ENCODE peak calls at places on chromosome 11, in ten cellular contexts. M is CD8-positive, alpha-beta T cell; Y is activated T-cell treated with anti-CD3 and anti-CD28 coated beads for 1 hour; S is NCI-H1417; A is epithelial cell of prostate; B is progenitor cell of endocrine pancreas; O is substantia nigra; H is neuronal stem cell; K is fibroblast of lung; F is NCI-H1105 treated with DMSO at 0.1 percent for 48 hours. X is an unnamed sample.

GRCh38 chr11:95563173-95563572 is 226.4 kb downstream of the FAM76B start:
- DNase-seq in K (no peak), F (no peak), S (no peak), H (no peak), M (no peak), O (no peak), B (no peak), A (no peak), Y (no peak), X (no peak)

GRCh38 chr11:64406221-64406946 is 47.4 kb downstream of the RPS6KA4 start:
- DNase-seq in O (no peak), K (peak), H (no peak), Y (no peak), M (no peak), A (no peak), B (no peak), S (no peak), F (no peak), X (no peak)

GRCh38 chr11:102513869-102514268 is 16.7 kb downstream of the MMP7 start:
- DNase-seq in A (no peak), M (no peak), B (no peak), O (no peak), K (peak), Y (no peak), F (peak), S (no peak), H (no peak), X (peak)

GRCh38 chr11:129315781-129316579 is 59.7 kb upstream of the BARX2 start:
- DNase-seq in K (no peak), O (no peak), F (peak), Y (no peak), H (no peak), B (no peak), S (peak), M (no peak), A (peak), X (no peak)

GRCh38 chr11:110859240-110859835 is 147.1 kb upstream of the ARHGAP20 start:
- DNase-seq in K (no peak), F (no peak), B (no peak), O (no peak), H (no peak), S (no peak), Y (no peak), M (no peak), A (no peak), X (no peak)

GRCh38 chr11:44538375-44539054 is 26.9 kb upstream of the CD82 start:
- DNase-seq in K (peak), H (peak), S (peak), Y (peak), O (peak), A (no peak), F (peak), M (peak), B (peak), X (no peak)

GRCh38 chr11:46295996-46296519 is 18.6 kb downstream of the CREB3L1 start:
- DNase-seq in S (no peak), Y (no peak), O (no peak), B (no peak), A (no peak), K (no peak), M (no peak), F (no peak), H (no peak), X (no peak)

GRCh38 chr11:2102132-2102882 is 36.9 kb downstream of the IGF2 start:
- DNase-seq in F (no peak), S (no peak), O (no peak), M (no peak), H (no peak), Y (no peak), K (no peak), B (no peak), A (no peak), X (no peak)

GRCh38 chr11:65774525-65775306 is 6.1 kb downstream of the AP5B1 start:
- DNase-seq in F (no peak), H (no peak), A (no peak), K (no peak), M (no peak), Y (no peak), B (no peak), O (no peak), S (no peak), X (no peak)

GRCh38 chr11:1883342-1884122 is 8.2 kb downstream of the PRR33 start:
- DNase-seq in B (no peak), H (no peak), M (no peak), K (no peak), A (no peak), O (no peak), Y (no peak), F (no peak), S (no peak), X (no peak)

GRCh38 chr11:133064152-133064877 is 468.0 kb downstream of the OPCML start:
- DNase-seq in H (peak), F (peak), A (no peak), S (no peak), O (peak), K (peak), Y (no peak), M (no peak), B (peak), X (no peak)

GRCh38 chr11:79437274-79437980 is 3.4 kb downstream of the TENM4 start:
- DNase-seq in H (peak), B (peak), A (no peak), S (peak), O (peak), K (peak), M (no peak), F (peak), Y (no peak), X (no peak)

GRCh38 chr11:68213135-68213515 is at the start of gene KMT5B:
- DNase-seq in K (peak), A (no peak), Y (peak), O (peak), S (peak), H (peak), F (peak), B (no peak), M (peak), X (peak)

GRCh38 chr11:24886880-24887619 is 390.2 kb downstream of the LUZP2 start:
- DNase-seq in F (no peak), K (no peak), Y (no peak), O (no peak), A (no peak), H (no peak), S (no peak), M (no peak), B (no peak), X (no peak)

GRCh38 chr11:38543951-38544350 is 1945.9 kb upstream of the RAG2 start:
- DNase-seq in S (no peak), F (no peak), A (no peak), O (no peak), B (no peak), M (no peak), K (no peak), H (no peak), Y (no peak), X (no peak)

GRCh38 chr11:118003021-118003423 is 16.8 kb downstream of the IL10RA start:
- DNase-seq in F (no peak), K (no peak), S (no peak), O (no peak), M (no peak), A (no peak), B (no peak), Y (no peak), H (no peak), X (no peak)

GRCh38 chr11:70695086-70695960 is 297.0 kb downstream of the CTTN start:
- DNase-seq in F (no peak), S (no peak), M (no peak), A (no peak), O (no peak), K (no peak), Y (no peak), H (no peak), B (no peak), X (no peak)

GRCh38 chr11:35919244-35919643 is 24.6 kb upstream of the LDLRAD3 start:
- DNase-seq in S (peak), M (no peak), K (peak), B (no peak), F (peak), H (peak), Y (no peak), O (peak), A (no peak), X (no peak)

GRCh38 chr11:97259434-97259833 is 869.6 kb downstream of the JRKL start:
- DNase-seq in M (no peak), O (no peak), S (no peak), K (no peak), F (no peak), H (no peak), B (no peak), Y (no peak), A (no peak), X (no peak)

GRCh38 chr11:20599424-20600346 is at the start of gene SLC6A5:
- DNase-seq in S (no peak), A (no peak), Y (no peak), H (peak), B (peak), K (peak), M (no peak), F (no peak), O (no peak), X (peak)

GRCh38 chr11:69472766-69473519 is 8.5 kb upstream of the LINC01488 start:
- DNase-seq in A (no peak), Y (no peak), M (no peak), K (no peak), B (no peak), S (no peak), H (no peak), F (no peak), O (no peak), X (no peak)

GRCh38 chr11:47508595-47509555 is 44.1 kb downstream of the CELF1 start:
- DNase-seq in M (no peak), Y (no peak), A (no peak), B (no peak), F (no peak), H (no peak), K (no peak), S (no peak), O (no peak), X (no peak)

GRCh38 chr11:112784323-112785073 is 176.7 kb upstream of the NCAM1 start:
- DNase-seq in O (peak), H (no peak), S (peak), M (no peak), F (peak), B (no peak), Y (no peak), A (no peak), K (peak), X (peak)

GRCh38 chr11:2300936-2301630 is 635 bp downstream of the C11orf21 start:
- DNase-seq in K (no peak), B (no peak), H (no peak), F (no peak), A (no peak), O (no peak), S (no peak), M (no peak), Y (no peak), X (no peak)

GRCh38 chr11:22657101-22657694 is 9.2 kb upstream of the GAS2 start:
- DNase-seq in S (no peak), Y (no peak), M (no peak), A (no peak), O (no peak), H (no peak), K (no peak), B (no peak), F (no peak), X (no peak)

GRCh38 chr11:2451336-2451735 is 6.5 kb downstream of the KCNQ1 start:
- DNase-seq in K (no peak), O (no peak), Y (no peak), B (no peak), S (no peak), H (no peak), A (no peak), F (no peak), M (no peak), X (no peak)

GRCh38 chr11:103851166-103851651 is 185.2 kb upstream of the DDI1 start:
- DNase-seq in K (peak), O (no peak), H (no peak), B (no peak), Y (no peak), F (no peak), A (no peak), M (no peak), S (no peak), X (no peak)

GRCh38 chr11:75768909-75769771 is 562 bp downstream of the DGAT2 start:
- DNase-seq in M (no peak), F (peak), O (no peak), K (no peak), H (no peak), S (no peak), A (no peak), Y (no peak), B (no peak), X (no peak)

GRCh38 chr11:72771507-72771906 is 19.3 kb upstream of the ARAP1 start:
- DNase-seq in H (no peak), K (peak), M (no peak), A (no peak), Y (no peak), O (no peak), B (no peak), F (no peak), S (no peak), X (no peak)

GRCh38 chr11:3167143-3168119 is 2.3 kb upstream of the OSBPL5 start:
- DNase-seq in B (no peak), H (no peak), M (no peak), O (no peak), S (no peak), F (no peak), A (no peak), K (no peak), Y (no peak), X (no peak)

GRCh38 chr11:65872555-65873279 is at the start of gene EFEMP2:
- DNase-seq in O (no peak), S (no peak), M (no peak), F (no peak), H (peak), A (no peak), K (no peak), Y (no peak), B (peak), X (no peak)

GRCh38 chr11:787084-787675 is 2.7 kb downstream of the CEND1 start:
- DNase-seq in A (no peak), F (no peak), M (no peak), H (no peak), S (no peak), Y (no peak), B (no peak), O (no peak), K (no peak), X (no peak)

GRCh38 chr11:13818325-13818724 is 144.2 kb upstream of the SPON1 start:
- DNase-seq in B (no peak), H (no peak), O (no peak), K (no peak), Y (no peak), F (no peak), S (no peak), M (no peak), A (no peak), X (no peak)

GRCh38 chr11:77155082-77155475 is 27.0 kb downstream of the MYO7A start:
- DNase-seq in K (no peak), H (no peak), S (no peak), B (no peak), Y (no peak), M (no peak), O (no peak), A (no peak), F (no peak), X (no peak)

GRCh38 chr11:27497284-27497866 is 9.2 kb downstream of the LIN7C start:
- DNase-seq in S (no peak), Y (no peak), M (no peak), H (no peak), O (no peak), F (peak), B (no peak), A (no peak), K (peak), X (no peak)

GRCh38 chr11:12135185-12135584 is 24.8 kb downstream of the MICAL2 start:
- DNase-seq in A (no peak), M (no peak), S (no peak), F (no peak), K (no peak), Y (no peak), O (no peak), H (no peak), B (no peak), X (no peak)

GRCh38 chr11:79269923-79270322 is 170.9 kb downstream of the TENM4 start:
- DNase-seq in H (no peak), F (peak), K (no peak), M (no peak), A (no peak), O (no peak), B (no peak), S (no peak), Y (no peak), X (no peak)

GRCh38 chr11:64294665-64295289 is 3.7 kb downstream of the KCNK4 start:
- DNase-seq in K (no peak), S (no peak), H (no peak), B (no peak), Y (no peak), O (no peak), A (no peak), F (no peak), M (no peak), X (no peak)

GRCh38 chr11:65489061-65489705 is 9.7 kb upstream of the MALAT1 start:
- DNase-seq in H (peak), M (no peak), K (peak), B (no peak), A (no peak), Y (no peak), F (no peak), O (no peak), S (no peak), X (no peak)

GRCh38 chr11:23391031-23391430 is 530.8 kb upstream of the CCDC179 start:
- DNase-seq in B (no peak), M (no peak), Y (no peak), O (no peak), H (no peak), S (no peak), F (no peak), K (no peak), A (no peak), X (no peak)

X was measured in skeletal muscle cell.